ENCODE peak calls at places on chromosomes 16 and 17, in six cellular contexts. One of them, this sample, is unnamed.

GRCh38 chr16:19771040-19771439 is 53.0 kb downstream of the IQCK start:
- DNase-seq in brain microvascular endothelial cell: no peak
- DNase-seq in BJ: no peak
- DNase-seq in endodermal cell: peak
- DNase-seq in GM06990: no peak
- DNase-seq in Calu3: no peak
- DNase-seq in this sample: no peak

GRCh38 chr16:7025616-7026190 is 306.9 kb upstream of the RBFOX1 start:
- DNase-seq in brain microvascular endothelial cell: peak
- DNase-seq in BJ: no peak
- DNase-seq in endodermal cell: peak
- DNase-seq in GM06990: no peak
- DNase-seq in Calu3: peak
- DNase-seq in this sample: no peak

GRCh38 chr17:3032258-3033247 is 30.9 kb downstream of the OR1D5 start:
- DNase-seq in brain microvascular endothelial cell: no peak
- DNase-seq in BJ: no peak
- DNase-seq in endodermal cell: peak
- DNase-seq in GM06990: no peak
- DNase-seq in Calu3: no peak
- DNase-seq in this sample: no peak

GRCh38 chr17:35299108-35299507 is 56.2 kb downstream of the SLFN5 start:
- DNase-seq in brain microvascular endothelial cell: no peak
- DNase-seq in BJ: no peak
- DNase-seq in endodermal cell: no peak
- DNase-seq in GM06990: no peak
- DNase-seq in Calu3: peak
- DNase-seq in this sample: no peak

GRCh38 chr17:57735707-57736106 is 9.4 kb downstream of the CCDC182 start:
- DNase-seq in brain microvascular endothelial cell: no peak
- DNase-seq in BJ: no peak
- DNase-seq in endodermal cell: peak
- DNase-seq in GM06990: no peak
- DNase-seq in Calu3: peak
- DNase-seq in this sample: no peak

GRCh38 chr17:60941028-60941427 is 263.4 kb downstream of the BCAS3 start:
- DNase-seq in brain microvascular endothelial cell: peak
- DNase-seq in BJ: peak
- DNase-seq in endodermal cell: no peak
- DNase-seq in GM06990: no peak
- DNase-seq in Calu3: no peak
- DNase-seq in this sample: no peak

GRCh38 chr16:67115649-67116048 is 5.9 kb downstream of the PHAF1 start:
- DNase-seq in brain microvascular endothelial cell: peak
- DNase-seq in BJ: peak
- DNase-seq in endodermal cell: no peak
- DNase-seq in GM06990: no peak
- DNase-seq in Calu3: no peak
- DNase-seq in this sample: no peak

GRCh38 chr17:58341861-58342475 is 10.0 kb downstream of the SUPT4H1 start:
- DNase-seq in brain microvascular endothelial cell: no peak
- DNase-seq in BJ: no peak
- DNase-seq in endodermal cell: no peak
- DNase-seq in GM06990: no peak
- DNase-seq in Calu3: no peak
- DNase-seq in this sample: no peak

GRCh38 chr17:80819422-80820164 is 172.0 kb upstream of the CHMP6 start:
- DNase-seq in brain microvascular endothelial cell: no peak
- DNase-seq in BJ: no peak
- DNase-seq in endodermal cell: no peak
- DNase-seq in GM06990: no peak
- DNase-seq in Calu3: no peak
- DNase-seq in this sample: no peak

GRCh38 chr17:7445011-7445927 is at the start of gene CHRNB1:
- DNase-seq in brain microvascular endothelial cell: no peak
- DNase-seq in BJ: no peak
- DNase-seq in endodermal cell: peak
- DNase-seq in GM06990: no peak
- DNase-seq in Calu3: no peak
- DNase-seq in this sample: peak

GRCh38 chr17:81002409-81003361 is 11.0 kb downstream of the CHMP6 start:
- DNase-seq in brain microvascular endothelial cell: no peak
- DNase-seq in BJ: no peak
- DNase-seq in endodermal cell: no peak
- DNase-seq in GM06990: no peak
- DNase-seq in Calu3: peak
- DNase-seq in this sample: no peak

GRCh38 chr16:4894276-4895150 is 42.4 kb downstream of the PPL start:
- DNase-seq in brain microvascular endothelial cell: no peak
- DNase-seq in BJ: no peak
- DNase-seq in endodermal cell: peak
- DNase-seq in GM06990: no peak
- DNase-seq in Calu3: no peak
- DNase-seq in this sample: no peak

GRCh38 chr17:72455562-72455961 is 334.7 kb downstream of the SOX9 start:
- DNase-seq in brain microvascular endothelial cell: no peak
- DNase-seq in BJ: no peak
- DNase-seq in endodermal cell: no peak
- DNase-seq in GM06990: no peak
- DNase-seq in Calu3: peak
- DNase-seq in this sample: no peak
- TF ChIP-seq CTCF in brain microvascular endothelial cell: peak
- TF ChIP-seq CTCF in BJ: no peak
- TF ChIP-seq CTCF in endodermal cell: peak
- TF ChIP-seq CTCF in GM06990: no peak
- TF ChIP-seq CTCF in Calu3: no peak
- TF ChIP-seq CTCF in this sample: no peak

GRCh38 chr17:18069101-18069500 is 18.6 kb upstream of the DRG2 start:
- DNase-seq in brain microvascular endothelial cell: no peak
- DNase-seq in BJ: no peak
- DNase-seq in endodermal cell: no peak
- DNase-seq in GM06990: no peak
- DNase-seq in Calu3: no peak
- DNase-seq in this sample: no peak

GRCh38 chr17:18059283-18059682 is 20.1 kb downstream of the GID4 start:
- DNase-seq in brain microvascular endothelial cell: no peak
- DNase-seq in BJ: no peak
- DNase-seq in endodermal cell: no peak
- DNase-seq in GM06990: no peak
- DNase-seq in Calu3: no peak
- DNase-seq in this sample: no peak

GRCh38 chr17:18066866-18067265 is 20.9 kb upstream of the DRG2 start:
- DNase-seq in brain microvascular endothelial cell: no peak
- DNase-seq in BJ: no peak
- DNase-seq in endodermal cell: no peak
- DNase-seq in GM06990: no peak
- DNase-seq in Calu3: no peak
- DNase-seq in this sample: no peak

GRCh38 chr17:18065546-18065945 is 22.2 kb upstream of the DRG2 start:
- DNase-seq in brain microvascular endothelial cell: no peak
- DNase-seq in BJ: no peak
- DNase-seq in endodermal cell: no peak
- DNase-seq in GM06990: no peak
- DNase-seq in Calu3: no peak
- DNase-seq in this sample: no peak

DNA sequence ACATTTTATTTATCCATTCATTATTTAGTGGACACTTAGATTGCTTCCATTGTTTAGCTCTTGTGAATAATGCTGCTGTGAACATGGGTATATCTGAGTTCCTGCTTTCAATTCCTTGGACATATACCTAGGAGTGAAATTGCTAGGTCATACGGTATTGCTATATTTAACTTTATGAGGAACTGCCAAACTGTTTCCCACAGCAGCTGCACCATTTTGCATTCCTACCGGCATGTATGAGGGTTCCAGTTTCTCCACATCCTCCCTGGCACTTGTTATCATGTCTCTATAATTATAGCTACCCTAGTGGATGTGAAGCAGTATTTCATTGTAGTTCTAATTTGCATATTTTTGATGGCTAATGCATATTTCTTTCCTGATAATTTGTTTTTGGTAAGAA is 23.7 kb upstream of the DRG2 start:
- DNase-seq in brain microvascular endothelial cell: no peak
- DNase-seq in BJ: no peak
- DNase-seq in endodermal cell: no peak
- DNase-seq in GM06990: no peak
- DNase-seq in Calu3: no peak
- DNase-seq in this sample: no peak
- TF ChIP-seq CTCF in brain microvascular endothelial cell: no peak
- TF ChIP-seq CTCF in BJ: no peak
- TF ChIP-seq CTCF in endodermal cell: no peak
- TF ChIP-seq CTCF in GM06990: no peak
- TF ChIP-seq CTCF in Calu3: no peak
- TF ChIP-seq CTCF in this sample: no peak

GRCh38 chr17:64159051-64159590 is 29.2 kb upstream of the ERN1 start:
- DNase-seq in brain microvascular endothelial cell: no peak
- DNase-seq in BJ: no peak
- DNase-seq in endodermal cell: peak
- DNase-seq in GM06990: no peak
- DNase-seq in Calu3: no peak
- DNase-seq in this sample: no peak
- TF ChIP-seq CTCF in brain microvascular endothelial cell: no peak
- TF ChIP-seq CTCF in BJ: no peak
- TF ChIP-seq CTCF in endodermal cell: no peak
- TF ChIP-seq CTCF in GM06990: no peak
- TF ChIP-seq CTCF in Calu3: no peak
- TF ChIP-seq CTCF in this sample: no peak

DNA sequence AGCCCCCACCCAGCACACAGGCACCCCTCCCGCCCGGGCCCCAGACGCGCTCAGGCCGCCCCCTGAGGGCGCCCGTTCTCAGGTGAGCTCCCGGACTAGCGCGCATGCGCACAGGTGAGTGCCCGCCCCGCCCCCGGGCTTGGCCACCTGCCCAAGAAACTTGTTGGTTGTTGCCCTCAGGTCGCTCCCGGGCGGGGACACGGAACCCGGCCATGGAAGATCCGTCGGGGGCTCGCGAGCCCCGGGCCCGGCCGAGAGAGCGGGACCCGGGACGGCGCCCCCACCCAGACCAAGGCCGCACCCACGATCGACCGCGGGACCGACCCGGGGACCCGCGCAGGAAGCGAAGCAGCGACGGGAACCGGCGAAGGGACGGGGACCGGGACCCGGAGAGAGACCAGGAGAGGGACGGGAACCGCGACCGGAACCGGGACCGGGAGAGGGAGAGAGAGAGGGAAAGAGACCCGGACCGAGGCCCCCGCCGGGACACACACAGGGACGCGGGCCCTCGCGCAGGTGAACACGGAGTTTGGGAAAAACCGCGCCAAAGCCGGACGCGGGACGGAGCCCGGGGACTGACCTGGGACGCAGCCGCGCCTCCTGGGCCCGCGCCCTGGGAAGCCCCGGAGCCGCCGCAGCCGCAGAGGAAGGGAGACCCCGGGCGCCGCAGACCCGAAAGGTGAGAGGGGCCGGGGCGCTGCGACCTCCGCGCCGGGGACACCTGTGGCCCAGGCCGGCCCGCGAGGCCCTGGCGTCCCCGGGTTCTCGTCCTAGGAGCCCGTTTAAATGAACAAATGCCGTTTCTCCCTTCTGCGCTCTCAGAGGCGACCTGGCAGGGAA is at the start of gene MARVELD3:
- DNase-seq in brain microvascular endothelial cell: no peak
- DNase-seq in BJ: no peak
- DNase-seq in endodermal cell: peak
- DNase-seq in GM06990: peak
- DNase-seq in Calu3: peak
- DNase-seq in this sample: peak
- TF ChIP-seq CTCF in brain microvascular endothelial cell: no peak
- TF ChIP-seq CTCF in BJ: no peak
- TF ChIP-seq CTCF in endodermal cell: peak
- TF ChIP-seq CTCF in GM06990: peak
- TF ChIP-seq CTCF in Calu3: no peak
- TF ChIP-seq CTCF in this sample: no peak

DNA sequence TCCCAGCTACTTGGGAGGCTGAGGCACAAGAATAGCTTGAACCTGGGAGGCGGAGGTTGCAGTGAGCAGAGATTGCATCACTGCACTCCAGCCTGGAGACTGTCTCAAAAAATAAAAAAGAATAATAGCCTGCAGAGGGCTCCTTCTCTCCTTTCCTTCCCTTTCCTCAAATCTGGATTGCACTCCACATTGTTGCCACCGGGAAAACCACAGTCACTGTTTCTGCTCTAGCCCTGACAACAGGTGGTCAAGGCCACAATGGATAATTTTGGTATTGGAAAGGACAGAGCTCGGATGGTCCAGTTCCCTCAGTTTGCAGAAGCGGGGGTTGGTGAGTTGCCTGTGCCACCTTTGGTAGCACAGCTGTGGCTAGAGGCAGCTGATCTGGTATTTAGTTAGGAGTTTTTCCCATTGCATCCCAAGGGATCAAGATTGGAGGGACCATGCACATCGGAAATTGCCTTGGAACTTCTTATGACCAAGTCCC is 44.7 kb upstream of the PRSS54 start:
- DNase-seq in brain microvascular endothelial cell: no peak
- DNase-seq in BJ: no peak
- DNase-seq in endodermal cell: peak
- DNase-seq in GM06990: no peak
- DNase-seq in Calu3: peak
- DNase-seq in this sample: no peak
- TF ChIP-seq CTCF in brain microvascular endothelial cell: peak
- TF ChIP-seq CTCF in BJ: peak
- TF ChIP-seq CTCF in endodermal cell: peak
- TF ChIP-seq CTCF in GM06990: no peak
- TF ChIP-seq CTCF in Calu3: no peak
- TF ChIP-seq CTCF in this sample: no peak

GRCh38 chr17:79019631-79020584 is 4.1 kb upstream of the C1QTNF1 start:
- DNase-seq in brain microvascular endothelial cell: peak
- DNase-seq in BJ: no peak
- DNase-seq in endodermal cell: peak
- DNase-seq in GM06990: no peak
- DNase-seq in Calu3: peak
- DNase-seq in this sample: peak
- TF ChIP-seq CTCF in brain microvascular endothelial cell: peak
- TF ChIP-seq CTCF in BJ: peak
- TF ChIP-seq CTCF in endodermal cell: peak
- TF ChIP-seq CTCF in GM06990: peak
- TF ChIP-seq CTCF in Calu3: peak
- TF ChIP-seq CTCF in this sample: no peak

This sample was measured in activated B cell treated with CpG ODN at 0.5 μM for 24 hours.